ENCODE peak calls at places on chromosome 9, in nine cellular contexts. E is AG10803, V is HEK293T, Z is upper lobe of right lung, K is immature natural killer cell, J is T-helper 2 cell, I is HL-60, Y is Ammon's horn, W is foreskin melanocyte. H is an unnamed sample.

GRCh38 chr9:93955356-93956182 is 414 bp upstream of the BARX1 start:
- DNase-seq in Z (no peak), V (peak), K (no peak), W (no peak), I (no peak), J (peak), Y (no peak), E (no peak), H (no peak)

GRCh38 chr9:117703538-117703937 is 665 bp upstream of the TLR4 start:
- DNase-seq in J (no peak), I (no peak), K (no peak), W (no peak), V (no peak), E (peak), Y (no peak), Z (no peak), H (no peak)

GRCh38 chr9:69834591-69835184 is 14.1 kb downstream of the CFAP95 start:
- DNase-seq in Z (no peak), E (no peak), K (no peak), Y (no peak), W (peak), I (no peak), V (no peak), J (peak), H (peak)

GRCh38 chr9:22052376-22052945 is 43.4 kb upstream of the CDKN2B start:
- DNase-seq in E (peak), Z (no peak), J (peak), I (no peak), W (peak), V (no peak), K (no peak), Y (peak), H (no peak)

GRCh38 chr9:127567898-127568617 is 44.0 kb upstream of the STXBP1 start:
- DNase-seq in W (no peak), Y (no peak), V (peak), E (no peak), K (no peak), J (no peak), Z (no peak), I (no peak), H (no peak)

GRCh38 chr9:98191615-98192502 is 578 bp downstream of the CORO2A start:
- DNase-seq in Y (no peak), J (peak), K (peak), V (peak), W (no peak), I (peak), E (no peak), Z (peak), H (no peak)

GRCh38 chr9:70490478-70490877 is 76.0 kb upstream of the KLF9 start:
- DNase-seq in V (no peak), Z (no peak), Y (no peak), I (no peak), E (no peak), K (no peak), J (no peak), W (no peak), H (no peak)

GRCh38 chr9:101737705-101738565 is 512 bp downstream of the GRIN3A start:
- DNase-seq in V (peak), K (no peak), I (no peak), Z (peak), E (no peak), W (no peak), J (no peak), Y (peak), H (no peak)

GRCh38 chr9:90870646-90871326 is 69.2 kb downstream of the SYK start:
- DNase-seq in Y (peak), K (peak), E (peak), V (peak), J (peak), I (no peak), W (peak), Z (no peak), H (peak)

GRCh38 chr9:127406799-127407504 is 10.0 kb downstream of the SLC2A8 start:
- DNase-seq in V (no peak), K (no peak), Y (no peak), I (no peak), Z (no peak), E (no peak), J (no peak), W (no peak), H (no peak)

GRCh38 chr9:135893104-135893503 is 14.2 kb downstream of the CAMSAP1 start:
- DNase-seq in E (no peak), J (no peak), W (no peak), I (no peak), K (no peak), V (no peak), Z (no peak), Y (no peak), H (no peak)

GRCh38 chr9:107929439-107929838 is 439.9 kb upstream of the KLF4 start:
- DNase-seq in V (no peak), Z (peak), J (no peak), E (peak), I (peak), Y (peak), K (no peak), W (no peak), H (no peak)

GRCh38 chr9:17159469-17159868 is 24.6 kb downstream of the CNTLN start:
- DNase-seq in W (no peak), Y (no peak), J (no peak), Z (no peak), V (no peak), E (no peak), I (no peak), K (no peak), H (no peak)

GRCh38 chr9:137632432-137633161 is 13.8 kb downstream of the EHMT1 start:
- DNase-seq in Z (no peak), J (no peak), Y (no peak), V (no peak), K (no peak), E (peak), I (no peak), W (no peak), H (no peak)

GRCh38 chr9:27276182-27277030 is 20.5 kb downstream of the EQTN start:
- DNase-seq in I (no peak), V (peak), J (peak), Z (no peak), E (peak), K (peak), Y (peak), W (peak), H (peak)

GRCh38 chr9:132288371-132288770 is 66.4 kb downstream of the SETX start:
- DNase-seq in J (no peak), I (no peak), K (no peak), Z (no peak), Y (no peak), E (peak), V (no peak), W (no peak), H (no peak)

GRCh38 chr9:130624154-130624553 is 40.2 kb upstream of the PRDM12 start:
- DNase-seq in Y (no peak), V (no peak), W (no peak), I (no peak), Z (no peak), E (no peak), J (no peak), K (no peak), H (no peak)

GRCh38 chr9:136268318-136268717 is 22.7 kb upstream of the QSOX2 start:
- DNase-seq in I (no peak), Z (no peak), Y (peak), J (no peak), W (no peak), E (no peak), V (no peak), K (no peak), H (no peak)

GRCh38 chr9:136138566-136138965 is 19.9 kb upstream of the TMEM250 start:
- DNase-seq in Z (no peak), Y (no peak), J (peak), W (no peak), K (no peak), E (no peak), I (no peak), V (peak), H (peak)

GRCh38 chr9:87292449-87293191 is 205.0 kb upstream of the DAPK1 start:
- DNase-seq in Z (no peak), Y (no peak), W (no peak), V (no peak), K (no peak), I (no peak), J (no peak), E (peak), H (no peak)

H was measured in Jurkat, Clone E6-1.